ENCODE peak calls at places on chromosomes 16 and 17, in ten cellular contexts. One of them, this sample, is unnamed.
A peak's percentile ranks its signal among the peaks of the same experiment; 100 is the strongest.

GRCh38 chr17:19247423-19247822 is 10.3 kb downstream of the EPN2 start:
- DNase-seq in Karpas-422: no peak
- DNase-seq in right lobe of liver: no peak
- DNase-seq in activated gamma-delta T cell: no peak
- DNase-seq in AG20443: no peak
- DNase-seq in NCI-H1694 treated with DMSO at 0.1 percent for 48 hours: no peak
- DNase-seq in activated effector memory CD4-positive, alpha-beta T cell treated with anti-CD3 and anti-CD28 coated beads, Interleukin-2, amount 50 U/mL, for 16 hours: no peak
- DNase-seq in CD8-positive, alpha-beta memory T cell: no peak
- DNase-seq in stimulated activated effector memory CD8-positive, alpha-beta T cell treated with anti-CD3 and anti-CD28 coated beads, Interleukin-12 subunit alpha, Interleukin-12 subunit beta, amount 100 ng/mL, for 72 hours: no peak
- DNase-seq in body of pancreas: no peak
- DNase-seq in this sample: no peak

GRCh38 chr16:87661561-87661960 is 59.3 kb downstream of the JPH3 start:
- DNase-seq in AG20443: peak; percentile 87
- DNase-seq in Karpas-422: peak; percentile 79
- DNase-seq in activated gamma-delta T cell: no peak
- DNase-seq in body of pancreas: peak; percentile 18
- DNase-seq in stimulated activated effector memory CD8-positive, alpha-beta T cell treated with anti-CD3 and anti-CD28 coated beads, Interleukin-12 subunit alpha, Interleukin-12 subunit beta, amount 100 ng/mL, for 72 hours: no peak
- DNase-seq in NCI-H1694 treated with DMSO at 0.1 percent for 48 hours: no peak
- DNase-seq in activated effector memory CD4-positive, alpha-beta T cell treated with anti-CD3 and anti-CD28 coated beads, Interleukin-2, amount 50 U/mL, for 16 hours: no peak
- DNase-seq in CD8-positive, alpha-beta memory T cell: no peak
- DNase-seq in right lobe of liver: peak; percentile 44
- DNase-seq in this sample: no peak

GRCh38 chr16:27721548-27722265 is 171.8 kb downstream of the KATNIP start:
- DNase-seq in activated effector memory CD4-positive, alpha-beta T cell treated with anti-CD3 and anti-CD28 coated beads, Interleukin-2, amount 50 U/mL, for 16 hours: no peak
- DNase-seq in CD8-positive, alpha-beta memory T cell: no peak
- DNase-seq in Karpas-422: no peak
- DNase-seq in NCI-H1694 treated with DMSO at 0.1 percent for 48 hours: no peak
- DNase-seq in stimulated activated effector memory CD8-positive, alpha-beta T cell treated with anti-CD3 and anti-CD28 coated beads, Interleukin-12 subunit alpha, Interleukin-12 subunit beta, amount 100 ng/mL, for 72 hours: no peak
- DNase-seq in AG20443: peak; percentile 76
- DNase-seq in right lobe of liver: no peak
- DNase-seq in body of pancreas: peak; percentile 56
- DNase-seq in activated gamma-delta T cell: no peak
- DNase-seq in this sample: no peak

GRCh38 chr17:15377200-15377599 is 35.8 kb upstream of the TEKT3 start:
- DNase-seq in body of pancreas: no peak
- DNase-seq in CD8-positive, alpha-beta memory T cell: no peak
- DNase-seq in AG20443: peak; percentile 72
- DNase-seq in stimulated activated effector memory CD8-positive, alpha-beta T cell treated with anti-CD3 and anti-CD28 coated beads, Interleukin-12 subunit alpha, Interleukin-12 subunit beta, amount 100 ng/mL, for 72 hours: no peak
- DNase-seq in NCI-H1694 treated with DMSO at 0.1 percent for 48 hours: no peak
- DNase-seq in activated gamma-delta T cell: no peak
- DNase-seq in Karpas-422: no peak
- DNase-seq in right lobe of liver: no peak
- DNase-seq in activated effector memory CD4-positive, alpha-beta T cell treated with anti-CD3 and anti-CD28 coated beads, Interleukin-2, amount 50 U/mL, for 16 hours: no peak
- DNase-seq in this sample: no peak

GRCh38 chr16:89375686-89376085 is 114.7 kb downstream of the ANKRD11 start:
- DNase-seq in CD8-positive, alpha-beta memory T cell: no peak
- DNase-seq in Karpas-422: no peak
- DNase-seq in AG20443: no peak
- DNase-seq in activated gamma-delta T cell: no peak
- DNase-seq in stimulated activated effector memory CD8-positive, alpha-beta T cell treated with anti-CD3 and anti-CD28 coated beads, Interleukin-12 subunit alpha, Interleukin-12 subunit beta, amount 100 ng/mL, for 72 hours: no peak
- DNase-seq in right lobe of liver: no peak
- DNase-seq in activated effector memory CD4-positive, alpha-beta T cell treated with anti-CD3 and anti-CD28 coated beads, Interleukin-2, amount 50 U/mL, for 16 hours: no peak
- DNase-seq in NCI-H1694 treated with DMSO at 0.1 percent for 48 hours: no peak
- DNase-seq in body of pancreas: no peak
- DNase-seq in this sample: no peak

GRCh38 chr17:18006495-18007239 is 32.3 kb downstream of the ATPAF2 start:
- DNase-seq in Karpas-422: no peak
- DNase-seq in activated gamma-delta T cell: no peak
- DNase-seq in stimulated activated effector memory CD8-positive, alpha-beta T cell treated with anti-CD3 and anti-CD28 coated beads, Interleukin-12 subunit alpha, Interleukin-12 subunit beta, amount 100 ng/mL, for 72 hours: no peak
- DNase-seq in NCI-H1694 treated with DMSO at 0.1 percent for 48 hours: no peak
- DNase-seq in body of pancreas: no peak
- DNase-seq in activated effector memory CD4-positive, alpha-beta T cell treated with anti-CD3 and anti-CD28 coated beads, Interleukin-2, amount 50 U/mL, for 16 hours: no peak
- DNase-seq in CD8-positive, alpha-beta memory T cell: no peak
- DNase-seq in AG20443: no peak
- DNase-seq in right lobe of liver: no peak
- DNase-seq in this sample: no peak

GRCh38 chr16:21685034-21685455 is 21.3 kb downstream of the OTOA start:
- DNase-seq in Karpas-422: no peak
- DNase-seq in NCI-H1694 treated with DMSO at 0.1 percent for 48 hours: no peak
- DNase-seq in activated effector memory CD4-positive, alpha-beta T cell treated with anti-CD3 and anti-CD28 coated beads, Interleukin-2, amount 50 U/mL, for 16 hours: no peak
- DNase-seq in activated gamma-delta T cell: no peak
- DNase-seq in CD8-positive, alpha-beta memory T cell: no peak
- DNase-seq in stimulated activated effector memory CD8-positive, alpha-beta T cell treated with anti-CD3 and anti-CD28 coated beads, Interleukin-12 subunit alpha, Interleukin-12 subunit beta, amount 100 ng/mL, for 72 hours: no peak
- DNase-seq in AG20443: peak; percentile 30
- DNase-seq in body of pancreas: no peak
- DNase-seq in right lobe of liver: no peak
- DNase-seq in this sample: no peak

GRCh38 chr16:75801307-75801706 is 75.0 kb upstream of the CPHXL start:
- DNase-seq in activated effector memory CD4-positive, alpha-beta T cell treated with anti-CD3 and anti-CD28 coated beads, Interleukin-2, amount 50 U/mL, for 16 hours: no peak
- DNase-seq in stimulated activated effector memory CD8-positive, alpha-beta T cell treated with anti-CD3 and anti-CD28 coated beads, Interleukin-12 subunit alpha, Interleukin-12 subunit beta, amount 100 ng/mL, for 72 hours: no peak
- DNase-seq in AG20443: no peak
- DNase-seq in body of pancreas: no peak
- DNase-seq in right lobe of liver: no peak
- DNase-seq in activated gamma-delta T cell: no peak
- DNase-seq in CD8-positive, alpha-beta memory T cell: no peak
- DNase-seq in NCI-H1694 treated with DMSO at 0.1 percent for 48 hours: peak; percentile 27
- DNase-seq in Karpas-422: peak; percentile 69
- DNase-seq in this sample: no peak

GRCh38 chr16:144797-145252 is 6.4 kb upstream of the NPRL3 start:
- DNase-seq in AG20443: no peak
- DNase-seq in activated effector memory CD4-positive, alpha-beta T cell treated with anti-CD3 and anti-CD28 coated beads, Interleukin-2, amount 50 U/mL, for 16 hours: no peak
- DNase-seq in activated gamma-delta T cell: no peak
- DNase-seq in right lobe of liver: no peak
- DNase-seq in Karpas-422: no peak
- DNase-seq in CD8-positive, alpha-beta memory T cell: no peak
- DNase-seq in stimulated activated effector memory CD8-positive, alpha-beta T cell treated with anti-CD3 and anti-CD28 coated beads, Interleukin-12 subunit alpha, Interleukin-12 subunit beta, amount 100 ng/mL, for 72 hours: no peak
- DNase-seq in NCI-H1694 treated with DMSO at 0.1 percent for 48 hours: no peak
- DNase-seq in body of pancreas: no peak
- DNase-seq in this sample: no peak

GRCh38 chr16:67666032-67666537 is 465 bp downstream of the ENKD1 start:
- DNase-seq in stimulated activated effector memory CD8-positive, alpha-beta T cell treated with anti-CD3 and anti-CD28 coated beads, Interleukin-12 subunit alpha, Interleukin-12 subunit beta, amount 100 ng/mL, for 72 hours: no peak
- DNase-seq in body of pancreas: peak; percentile 68
- DNase-seq in activated gamma-delta T cell: no peak
- DNase-seq in NCI-H1694 treated with DMSO at 0.1 percent for 48 hours: no peak
- DNase-seq in right lobe of liver: peak; percentile 59
- DNase-seq in AG20443: peak; percentile 62
- DNase-seq in Karpas-422: no peak
- DNase-seq in CD8-positive, alpha-beta memory T cell: no peak
- DNase-seq in activated effector memory CD4-positive, alpha-beta T cell treated with anti-CD3 and anti-CD28 coated beads, Interleukin-2, amount 50 U/mL, for 16 hours: no peak
- DNase-seq in this sample: no peak